ENCODE peak calls at places on chromosomes 7 and 10, in seven cellular contexts. H is hippocampal formation, I is C1 segment of cervical spinal cord, D is HEK293T, J is HS-27A, N is PC-3, Z is NCI-H1092. C is an unnamed sample.

GRCh38 chr7:29281782-29282541 is 87.4 kb downstream of the CHN2 start:
- DNase-seq in J (no peak), H (peak), Z (peak), I (peak), D (peak), N (no peak), C (peak)

GRCh38 chr7:103573479-103574058 is 127.6 kb upstream of the SLC26A5 start:
- DNase-seq in I (no peak), J (peak), N (peak), H (peak), D (peak), Z (peak), C (peak)

GRCh38 chr7:2203551-2204300 is 29.0 kb downstream of the MAD1L1 start:
- DNase-seq in N (no peak), Z (no peak), H (no peak), D (no peak), J (no peak), I (no peak), C (no peak)

GRCh38 chr10:3339121-3339520 is 166.5 kb upstream of the PITRM1 start:
- DNase-seq in H (no peak), I (no peak), Z (no peak), N (no peak), D (no peak), J (no peak), C (no peak)

GRCh38 chr10:103668351-103669242 is 175.1 kb downstream of the NEURL1 start:
- DNase-seq in N (no peak), I (no peak), D (no peak), J (no peak), Z (no peak), H (no peak), C (peak)

GRCh38 chr7:157425137-157425731 is 88.4 kb downstream of the DNAJB6 start:
- DNase-seq in J (no peak), D (no peak), I (no peak), H (no peak), Z (no peak), N (no peak), C (no peak)

GRCh38 chr7:155216475-155217272 is 81.0 kb upstream of the INSIG1 start:
- DNase-seq in H (no peak), Z (no peak), N (peak), D (no peak), I (no peak), J (no peak), C (no peak)

GRCh38 chr10:1360011-1360580 is 303.9 kb downstream of the WDR37 start:
- DNase-seq in H (no peak), Z (no peak), J (no peak), N (no peak), I (no peak), D (peak), C (no peak)

GRCh38 chr10:46301721-46302479 is 15.1 kb downstream of the ANTXRL start:
- DNase-seq in J (no peak), H (no peak), I (no peak), D (no peak), Z (no peak), N (no peak), C (no peak)

GRCh38 chr10:16652154-16652553 is 130.5 kb upstream of the C1QL3 start:
- DNase-seq in D (no peak), Z (no peak), H (no peak), J (no peak), N (no peak), I (no peak), C (no peak)

GRCh38 chr7:143426479-143427142 is 16.6 kb upstream of the TAS2R60 start:
- DNase-seq in N (no peak), Z (no peak), J (no peak), H (no peak), D (no peak), I (no peak), C (no peak)

GRCh38 chr7:81416648-81417047 is 353.2 kb downstream of the HGF start:
- DNase-seq in I (no peak), H (no peak), Z (no peak), D (no peak), J (no peak), N (no peak), C (no peak)

GRCh38 chr10:92240289-92241157 is 50.4 kb downstream of the CPEB3 start:
- DNase-seq in N (peak), D (peak), Z (peak), I (peak), H (peak), J (no peak), C (no peak)

GRCh38 chr7:57348646-57349269 is 101.2 kb upstream of the ZNF716 start:
- DNase-seq in N (no peak), Z (no peak), D (no peak), H (no peak), I (no peak), J (no peak), C (no peak)

GRCh38 chr10:124648738-124649137 is 95.4 kb downstream of the FAM53B start:
- DNase-seq in H (peak), D (no peak), N (no peak), I (peak), J (no peak), Z (peak), C (peak)

C was measured in NCI-H345.